ENCODE peak calls at places on chromosomes 6 and 20, in five cellular contexts. O is endothelial cell; S is stimulated activated CD4-positive, alpha-beta T cell treated with anti-CD3 and anti-CD28 coated beads, TNF-alpha, amount 100 ng/mL, for 4 hours; I is activated naive CD8-positive, alpha-beta T cell treated with anti-CD3 and anti-CD28 coated beads for 36 hours; G is NCI-H460. Q is an unnamed sample.

GRCh38 chr6:151240036-151240685 is 394 bp downstream of the AKAP12 start:
- DNase-seq in O (peak), S (no peak), I (peak), G (no peak), Q (peak)

GRCh38 chr6:133033263-133033662 is 207.9 kb upstream of the EYA4 start:
- DNase-seq in O (no peak), S (no peak), I (no peak), G (no peak), Q (no peak)

GRCh38 chr20:57387463-57387862 is 3.7 kb upstream of the RBM38 start:
- DNase-seq in O (no peak), S (no peak), I (no peak), G (no peak), Q (no peak)

GRCh38 chr20:25081730-25082497 is at the start of gene VSX1:
- DNase-seq in O (no peak), S (no peak), I (no peak), G (no peak), Q (no peak)

GRCh38 chr20:34781250-34781649 is 44.2 kb downstream of the NCOA6 start:
- DNase-seq in O (no peak), S (no peak), I (no peak), G (no peak), Q (no peak)

GRCh38 chr6:22364314-22364713 is 67.5 kb upstream of the PRL start:
- DNase-seq in O (no peak), S (no peak), I (no peak), G (no peak), Q (no peak)

GRCh38 chr6:116105247-116105646 is 4.6 kb downstream of the NT5DC1 start:
- DNase-seq in O (no peak), S (no peak), I (no peak), G (no peak), Q (no peak)

GRCh38 chr6:32149932-32150920 is 1.5 kb downstream of the PRRT1 start:
- DNase-seq in O (no peak), S (no peak), I (no peak), G (no peak), Q (no peak)

GRCh38 chr6:93745306-93745705 is 325.9 kb upstream of the EPHA7 start:
- DNase-seq in O (no peak), S (no peak), I (no peak), G (no peak), Q (no peak)

GRCh38 chr6:91590191-91590590 is 1003.3 kb upstream of the MAP3K7 start:
- DNase-seq in O (no peak), S (no peak), I (no peak), G (no peak), Q (no peak)

GRCh38 chr20:41048475-41049242 is 20.0 kb downstream of the TOP1 start:
- DNase-seq in O (no peak), S (no peak), I (no peak), G (no peak), Q (no peak)

GRCh38 chr6:140078552-140079126 is 704.2 kb upstream of the CITED2 start:
- DNase-seq in O (no peak), S (no peak), I (no peak), G (no peak), Q (no peak)

GRCh38 chr20:38049800-38050199 is 16.3 kb downstream of the RPRD1B start:
- DNase-seq in O (no peak), S (no peak), I (no peak), G (no peak), Q (no peak)

GRCh38 chr6:18585032-18585573 is 198.0 kb downstream of the RNF144B start:
- DNase-seq in O (no peak), S (no peak), I (no peak), G (peak), Q (no peak)

GRCh38 chr20:53571555-53572286 is 21.9 kb downstream of the ZNF217 start:
- DNase-seq in O (no peak), S (no peak), I (no peak), G (no peak), Q (no peak)

GRCh38 chr6:80182291-80182690 is 75.8 kb downstream of the BCKDHB start:
- DNase-seq in O (no peak), S (no peak), I (no peak), G (no peak), Q (no peak)

GRCh38 chr6:38640216-38640909 is 634 bp upstream of the BTBD9 start:
- DNase-seq in O (no peak), S (no peak), I (no peak), G (no peak), Q (no peak)

GRCh38 chr6:4466769-4467480 is 309.3 kb upstream of the CDYL start:
- DNase-seq in O (no peak), S (no peak), I (no peak), G (no peak), Q (no peak)